ENCODE peak calls at places on chromosomes 4 and X, in ten cellular contexts. M is mesendoderm; K is BE2C; L is left ventricle myocardium inferior; D is esophagus muscularis mucosa; T is psoas muscle; I is CD8-positive, alpha-beta T cell; G is CD4-positive, alpha-beta memory T cell; V is A549; Z is mesenchymal stem cell. X is an unnamed sample.

GRCh38 chrX:129777218-129777768 is 2.5 kb upstream of the SASH3 start:
- DNase-seq in M (no peak), K (no peak), L (peak; percentile 31), D (no peak), T (peak; percentile 68), I (peak; percentile 86), G (peak; percentile 74), V (no peak), Z (no peak), X (peak; percentile 44)

GRCh38 chr4:38182334-38182998 is 222.3 kb downstream of the PTTG2 start:
- DNase-seq in M (no peak), K (no peak), L (no peak), D (no peak), T (no peak), I (no peak), G (no peak), V (no peak), Z (no peak), X (no peak)

GRCh38 chr4:95106408-95106928 is 348.7 kb downstream of the BMPR1B start:
- DNase-seq in M (no peak), K (no peak), L (no peak), D (no peak), T (no peak), I (no peak), G (no peak), V (no peak), Z (no peak), X (no peak)

GRCh38 chr4:168839758-168840385 is 170.2 kb downstream of the CBR4 start:
- DNase-seq in M (no peak), K (no peak), L (no peak), D (no peak), T (no peak), I (no peak), G (no peak), V (no peak), Z (peak; percentile 64), X (no peak)

GRCh38 chrX:124117325-124117724 is 155.8 kb downstream of the STAG2 start:
- DNase-seq in M (no peak), K (no peak), L (no peak), D (no peak), T (no peak), I (no peak), G (no peak), V (no peak), Z (no peak), X (no peak)

GRCh38 chr4:121339824-121340223 is 41.0 kb downstream of the QRFPR start:
- DNase-seq in M (peak; percentile 47), K (no peak), L (no peak), D (no peak), T (no peak), I (no peak), G (no peak), V (no peak), Z (no peak), X (no peak)

GRCh38 chr4:13528823-13529129 is 15.5 kb downstream of the NKX3-2 start:
- DNase-seq in M (no peak), K (no peak), L (no peak), D (no peak), T (no peak), I (no peak), G (no peak), V (no peak), Z (no peak), X (no peak)

GRCh38 chr4:83561381-83561780 is 25.5 kb downstream of the GPAT3 start:
- DNase-seq in M (no peak), K (no peak), L (no peak), D (no peak), T (no peak), I (no peak), G (no peak), V (peak; percentile 84), Z (peak; percentile 38), X (peak; percentile 52)

GRCh38 chr4:114780205-114780604 is 181.6 kb downstream of the UGT8 start:
- DNase-seq in M (peak; percentile 79), K (peak; percentile 11), L (no peak), D (no peak), T (no peak), I (no peak), G (no peak), V (peak; percentile 16), Z (peak; percentile 44), X (no peak)

GRCh38 chrX:22686138-22686541 is 313.6 kb upstream of the DDX53 start:
- DNase-seq in M (no peak), K (peak; percentile 69), L (peak; percentile 14), D (no peak), T (peak; percentile 78), I (no peak), G (no peak), V (no peak), Z (peak; percentile 13), X (no peak)

GRCh38 chr4:139553751-139554670 is 2.0 kb downstream of the SETD7 start:
- DNase-seq in M (peak; percentile 62), K (no peak), L (no peak), D (no peak), T (no peak), I (no peak), G (no peak), V (no peak), Z (peak; percentile 45), X (no peak)

GRCh38 chr4:75605928-75606327 is 24.4 kb downstream of the CDKL2 start:
- DNase-seq in M (no peak), K (no peak), L (no peak), D (no peak), T (no peak), I (no peak), G (no peak), V (no peak), Z (peak; percentile 10), X (no peak)

GRCh38 chr4:138727704-138728103 is 287.9 kb upstream of the NOCT start:
- DNase-seq in M (no peak), K (no peak), L (no peak), D (no peak), T (no peak), I (no peak), G (no peak), V (no peak), Z (no peak), X (no peak)

GRCh38 chr4:27048350-27049100 is 187.9 kb downstream of the STIM2 start:
- DNase-seq in M (peak; percentile 25), K (no peak), L (no peak), D (no peak), T (no peak), I (no peak), G (peak; percentile 32), V (peak; percentile 4), Z (peak; percentile 18), X (no peak)

DNA sequence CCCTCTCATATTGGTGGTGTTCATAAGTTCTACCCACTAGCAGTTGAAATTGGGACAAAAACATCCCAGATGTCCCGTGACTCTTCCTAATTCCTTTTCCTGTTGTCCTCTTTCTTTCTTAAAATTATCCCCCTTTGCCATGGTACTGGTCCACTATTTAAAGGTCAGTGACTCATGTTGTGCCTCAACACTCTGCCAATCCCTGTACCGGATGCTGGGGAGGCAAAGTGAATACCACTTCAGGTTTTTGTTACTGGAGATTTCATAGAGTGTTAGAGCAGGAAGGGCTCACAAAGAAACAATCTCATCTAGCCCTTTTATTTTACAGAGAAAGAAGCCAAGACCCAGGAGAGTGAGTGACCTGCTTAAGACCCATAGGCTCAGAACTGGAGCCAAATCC is 24.6 kb downstream of the SEPTIN11 start:
- DNase-seq in M (no peak), K (no peak), L (no peak), D (no peak), T (no peak), I (no peak), G (no peak), V (no peak), Z (no peak), X (no peak)
- H3K4me1 ChIP-seq in M (peaks cover 9% of the 10 kb centered on the region), K (peaks cover 4% of the 10 kb centered on the region), L (peaks cover 4% of the 10 kb centered on the region), D (peaks cover 5% of the 10 kb centered on the region), T (peaks cover 5% of the 10 kb centered on the region), I (peaks cover 16% of the 10 kb centered on the region), G (peaks cover 22% of the 10 kb centered on the region), V (peaks cover 17% of the 10 kb centered on the region), Z (peaks cover 10% of the 10 kb centered on the region), X (no peaks in the 10 kb centered on the region)

DNA sequence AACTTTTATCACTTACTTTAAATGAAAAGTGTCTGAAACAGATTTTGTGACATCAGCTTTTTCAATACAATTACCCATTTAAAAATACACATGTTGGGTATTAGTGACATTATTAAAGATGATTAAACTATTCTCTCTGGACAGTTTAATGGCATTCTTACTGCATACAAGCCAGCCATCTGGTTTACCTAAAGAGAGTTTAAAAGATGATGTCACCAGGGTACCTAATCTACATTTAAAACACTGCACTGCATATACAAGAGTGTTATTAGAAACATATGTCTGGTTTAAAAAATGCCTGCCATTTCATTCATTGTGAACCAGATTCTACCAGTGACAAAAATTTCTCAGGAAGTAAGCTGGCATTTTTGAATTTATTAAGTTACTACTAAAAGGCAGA is 919.1 kb downstream of the ADGRL3 start:
- DNase-seq in M (no peak), K (no peak), L (no peak), D (no peak), T (no peak), I (no peak), G (no peak), V (no peak), Z (no peak), X (no peak)
- H3K4me3 ChIP-seq in M (no peak overlapping the region), K (no peak overlapping the region), L (no peak overlapping the region), D (no peak overlapping the region), T (no peak overlapping the region), I (no peak overlapping the region), G (no peak overlapping the region), V (no peak overlapping the region), Z (no peak overlapping the region), X (no peak overlapping the region)

DNA sequence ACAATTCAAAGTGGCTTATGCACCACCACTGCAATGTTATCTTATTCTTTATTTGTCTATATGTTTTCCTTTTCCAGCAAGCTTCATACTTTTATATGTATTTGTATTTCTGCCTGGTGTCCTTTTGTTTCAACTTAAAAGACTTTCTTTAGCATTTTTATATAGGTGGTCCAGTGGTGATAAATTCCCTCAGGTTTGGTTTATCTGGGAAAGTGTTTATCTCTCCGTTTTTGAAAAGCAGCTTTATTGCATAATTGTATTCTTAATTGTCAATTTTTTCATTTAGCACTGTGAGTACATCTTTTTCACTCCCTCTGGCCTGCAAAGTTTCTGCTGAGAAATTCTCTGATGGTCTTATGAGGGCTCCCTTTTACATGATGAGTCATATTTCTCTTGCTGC is 479.0 kb upstream of the GRID2 start:
- DNase-seq in M (no peak), K (no peak), L (no peak), D (no peak), T (no peak), I (no peak), G (no peak), V (no peak), Z (no peak), X (no peak)
- H3K4me1 ChIP-seq in M (no peaks in the 10 kb centered on the region), K (no peaks in the 10 kb centered on the region), L (no peaks in the 10 kb centered on the region), D (no peaks in the 10 kb centered on the region), T (no peaks in the 10 kb centered on the region), I (no peaks in the 10 kb centered on the region), G (no peaks in the 10 kb centered on the region), V (no peaks in the 10 kb centered on the region), Z (no peaks in the 10 kb centered on the region), X (no peaks in the 10 kb centered on the region)

DNA sequence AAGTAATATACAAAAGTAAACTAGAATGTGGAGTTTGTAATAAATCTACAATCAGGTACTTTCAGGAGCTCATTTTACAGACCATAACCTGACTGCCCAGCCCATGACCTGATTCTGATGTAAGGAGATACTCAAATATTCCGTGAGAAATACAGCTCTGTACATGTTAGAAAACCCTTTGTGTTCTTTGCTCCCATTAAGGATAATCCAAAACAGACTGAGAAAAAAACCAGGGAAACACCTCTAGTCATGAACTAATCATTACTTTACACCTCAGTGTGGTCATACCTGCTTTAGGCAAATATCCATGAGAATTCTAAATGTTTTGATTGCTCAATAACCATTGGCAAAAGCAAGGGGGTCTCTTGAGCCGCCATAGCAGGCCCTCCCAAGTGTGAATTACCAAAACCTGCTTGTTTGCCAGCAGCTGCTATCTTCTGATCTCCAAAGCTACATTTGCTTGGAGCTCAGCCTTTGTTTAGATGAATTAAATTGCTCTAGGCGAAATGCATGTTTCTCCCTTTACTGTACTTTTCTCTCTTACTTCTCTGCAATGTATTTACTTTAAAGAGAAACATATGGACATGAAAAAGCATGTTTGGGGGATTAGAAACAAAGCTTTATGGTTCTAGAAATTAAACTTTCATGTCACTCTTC is 79.1 kb downstream of the ANKRD50 start:
- DNase-seq in M (peak; percentile 46), K (no peak), L (no peak), D (no peak), T (no peak), I (no peak), G (no peak), V (no peak), Z (no peak), X (no peak)
- H3K4me3 ChIP-seq in M (no peak overlapping the region), K (no peak overlapping the region), L (no peak overlapping the region), D (no peak overlapping the region), T (no peak overlapping the region), I (no peak overlapping the region), G (no peak overlapping the region), V (no peak overlapping the region), Z (no peak overlapping the region), X (no peak overlapping the region)